ENCODE peak calls at places on chromosomes 2 and 18, in nine cellular contexts. One of them, this sample, is unnamed.

GRCh38 chr2:31297751-31298150 is 63.8 kb downstream of the EHD3 start:
- DNase-seq in brain microvascular endothelial cell: peak
- DNase-seq in cardiac muscle cell: no peak
- DNase-seq in dorsolateral prefrontal cortex: no peak
- DNase-seq in MM.1S: no peak
- DNase-seq in neural progenitor cell: no peak
- DNase-seq in H1: no peak
- DNase-seq in K562: no peak
- DNase-seq in left lung: no peak
- DNase-seq in this sample: no peak

GRCh38 chr2:21229302-21229701 is 105.5 kb downstream of the TDRD15 start:
- DNase-seq in brain microvascular endothelial cell: no peak
- DNase-seq in cardiac muscle cell: no peak
- DNase-seq in dorsolateral prefrontal cortex: no peak
- DNase-seq in MM.1S: no peak
- DNase-seq in neural progenitor cell: no peak
- DNase-seq in H1: no peak
- DNase-seq in K562: no peak
- DNase-seq in left lung: no peak
- DNase-seq in this sample: no peak

GRCh38 chr18:65017372-65017760 is 733.4 kb upstream of the CDH7 start:
- DNase-seq in brain microvascular endothelial cell: no peak
- DNase-seq in cardiac muscle cell: no peak
- DNase-seq in dorsolateral prefrontal cortex: no peak
- DNase-seq in MM.1S: no peak
- DNase-seq in neural progenitor cell: no peak
- DNase-seq in H1: no peak
- DNase-seq in K562: no peak
- DNase-seq in left lung: no peak
- DNase-seq in this sample: no peak

GRCh38 chr18:11981633-11982366 is 493 bp downstream of the IMPA2 start:
- DNase-seq in brain microvascular endothelial cell: no peak
- DNase-seq in cardiac muscle cell: peak
- DNase-seq in dorsolateral prefrontal cortex: no peak
- DNase-seq in MM.1S: peak
- DNase-seq in neural progenitor cell: peak
- DNase-seq in H1: peak
- DNase-seq in K562: no peak
- DNase-seq in left lung: peak
- DNase-seq in this sample: peak

GRCh38 chr2:28322887-28323483 is 69.7 kb upstream of the FOSL2 start:
- DNase-seq in brain microvascular endothelial cell: peak
- DNase-seq in cardiac muscle cell: no peak
- DNase-seq in dorsolateral prefrontal cortex: no peak
- DNase-seq in MM.1S: no peak
- DNase-seq in neural progenitor cell: no peak
- DNase-seq in H1: no peak
- DNase-seq in K562: no peak
- DNase-seq in left lung: no peak
- DNase-seq in this sample: no peak

GRCh38 chr2:212712991-212713390 is 174.4 kb upstream of the ERBB4 start:
- DNase-seq in brain microvascular endothelial cell: no peak
- DNase-seq in cardiac muscle cell: no peak
- DNase-seq in dorsolateral prefrontal cortex: no peak
- DNase-seq in MM.1S: no peak
- DNase-seq in neural progenitor cell: no peak
- DNase-seq in H1: no peak
- DNase-seq in K562: no peak
- DNase-seq in left lung: no peak
- DNase-seq in this sample: no peak

GRCh38 chr18:66708631-66709030 is 104.7 kb upstream of the CDH19 start:
- DNase-seq in brain microvascular endothelial cell: no peak
- DNase-seq in cardiac muscle cell: no peak
- DNase-seq in dorsolateral prefrontal cortex: no peak
- DNase-seq in MM.1S: no peak
- DNase-seq in neural progenitor cell: no peak
- DNase-seq in H1: no peak
- DNase-seq in K562: no peak
- DNase-seq in left lung: no peak
- DNase-seq in this sample: no peak

GRCh38 chr2:100935372-100935752 is 66.7 kb upstream of the RPL31 start:
- DNase-seq in brain microvascular endothelial cell: peak
- DNase-seq in cardiac muscle cell: peak
- DNase-seq in dorsolateral prefrontal cortex: no peak
- DNase-seq in MM.1S: no peak
- DNase-seq in neural progenitor cell: no peak
- DNase-seq in H1: no peak
- DNase-seq in K562: no peak
- DNase-seq in left lung: no peak
- DNase-seq in this sample: no peak

GRCh38 chr2:2586068-2586776 is 255.1 kb upstream of the MYT1L start:
- DNase-seq in brain microvascular endothelial cell: no peak
- DNase-seq in cardiac muscle cell: no peak
- DNase-seq in dorsolateral prefrontal cortex: no peak
- DNase-seq in MM.1S: no peak
- DNase-seq in neural progenitor cell: no peak
- DNase-seq in H1: peak
- DNase-seq in K562: no peak
- DNase-seq in left lung: no peak
- DNase-seq in this sample: no peak

GRCh38 chr2:126616606-126617069 is 39.3 kb upstream of the GYPC start:
- DNase-seq in brain microvascular endothelial cell: no peak
- DNase-seq in cardiac muscle cell: no peak
- DNase-seq in dorsolateral prefrontal cortex: no peak
- DNase-seq in MM.1S: no peak
- DNase-seq in neural progenitor cell: no peak
- DNase-seq in H1: no peak
- DNase-seq in K562: no peak
- DNase-seq in left lung: no peak
- DNase-seq in this sample: peak

GRCh38 chr2:198698230-198698629 is 759.5 kb downstream of the SATB2 start:
- DNase-seq in brain microvascular endothelial cell: no peak
- DNase-seq in cardiac muscle cell: no peak
- DNase-seq in dorsolateral prefrontal cortex: no peak
- DNase-seq in MM.1S: no peak
- DNase-seq in neural progenitor cell: no peak
- DNase-seq in H1: no peak
- DNase-seq in K562: no peak
- DNase-seq in left lung: no peak
- DNase-seq in this sample: no peak

GRCh38 chr2:227191367-227191766 is 26.9 kb downstream of the COL4A3 start:
- DNase-seq in brain microvascular endothelial cell: peak
- DNase-seq in cardiac muscle cell: peak
- DNase-seq in dorsolateral prefrontal cortex: no peak
- DNase-seq in MM.1S: no peak
- DNase-seq in neural progenitor cell: peak
- DNase-seq in H1: no peak
- DNase-seq in K562: peak
- DNase-seq in left lung: no peak
- DNase-seq in this sample: no peak

GRCh38 chr2:189267925-189268579 is 88.5 kb upstream of the COL5A2 start:
- DNase-seq in brain microvascular endothelial cell: no peak
- DNase-seq in cardiac muscle cell: no peak
- DNase-seq in dorsolateral prefrontal cortex: no peak
- DNase-seq in MM.1S: no peak
- DNase-seq in neural progenitor cell: no peak
- DNase-seq in H1: no peak
- DNase-seq in K562: no peak
- DNase-seq in left lung: no peak
- DNase-seq in this sample: no peak

GRCh38 chr2:173353556-173353955 is 1.1 kb upstream of the CDCA7 start:
- DNase-seq in brain microvascular endothelial cell: no peak
- DNase-seq in cardiac muscle cell: no peak
- DNase-seq in dorsolateral prefrontal cortex: no peak
- DNase-seq in MM.1S: no peak
- DNase-seq in neural progenitor cell: peak
- DNase-seq in H1: no peak
- DNase-seq in K562: no peak
- DNase-seq in left lung: no peak
- DNase-seq in this sample: no peak

GRCh38 chr2:120546077-120546864 is 189.4 kb upstream of the GLI2 start:
- DNase-seq in brain microvascular endothelial cell: peak
- DNase-seq in cardiac muscle cell: no peak
- DNase-seq in dorsolateral prefrontal cortex: no peak
- DNase-seq in MM.1S: no peak
- DNase-seq in neural progenitor cell: peak
- DNase-seq in H1: no peak
- DNase-seq in K562: peak
- DNase-seq in left lung: no peak
- DNase-seq in this sample: no peak

GRCh38 chr2:218295029-218295428 is 2.7 kb upstream of the TMBIM1 start:
- DNase-seq in brain microvascular endothelial cell: no peak
- DNase-seq in cardiac muscle cell: no peak
- DNase-seq in dorsolateral prefrontal cortex: no peak
- DNase-seq in MM.1S: peak
- DNase-seq in neural progenitor cell: no peak
- DNase-seq in H1: no peak
- DNase-seq in K562: no peak
- DNase-seq in left lung: no peak
- DNase-seq in this sample: no peak

GRCh38 chr2:99550368-99550767 is 60.6 kb upstream of the REV1 start:
- DNase-seq in brain microvascular endothelial cell: no peak
- DNase-seq in cardiac muscle cell: no peak
- DNase-seq in dorsolateral prefrontal cortex: no peak
- DNase-seq in MM.1S: no peak
- DNase-seq in neural progenitor cell: no peak
- DNase-seq in H1: no peak
- DNase-seq in K562: no peak
- DNase-seq in left lung: no peak
- DNase-seq in this sample: no peak
- TF ChIP-seq CTCF in brain microvascular endothelial cell: no peak
- TF ChIP-seq CTCF in cardiac muscle cell: no peak
- TF ChIP-seq CTCF in dorsolateral prefrontal cortex: no peak
- TF ChIP-seq CTCF in MM.1S: no peak
- TF ChIP-seq CTCF in neural progenitor cell: no peak
- TF ChIP-seq CTCF in H1: no peak
- TF ChIP-seq CTCF in K562: no peak
- TF ChIP-seq CTCF in left lung: no peak
- TF ChIP-seq CTCF in this sample: no peak

DNA sequence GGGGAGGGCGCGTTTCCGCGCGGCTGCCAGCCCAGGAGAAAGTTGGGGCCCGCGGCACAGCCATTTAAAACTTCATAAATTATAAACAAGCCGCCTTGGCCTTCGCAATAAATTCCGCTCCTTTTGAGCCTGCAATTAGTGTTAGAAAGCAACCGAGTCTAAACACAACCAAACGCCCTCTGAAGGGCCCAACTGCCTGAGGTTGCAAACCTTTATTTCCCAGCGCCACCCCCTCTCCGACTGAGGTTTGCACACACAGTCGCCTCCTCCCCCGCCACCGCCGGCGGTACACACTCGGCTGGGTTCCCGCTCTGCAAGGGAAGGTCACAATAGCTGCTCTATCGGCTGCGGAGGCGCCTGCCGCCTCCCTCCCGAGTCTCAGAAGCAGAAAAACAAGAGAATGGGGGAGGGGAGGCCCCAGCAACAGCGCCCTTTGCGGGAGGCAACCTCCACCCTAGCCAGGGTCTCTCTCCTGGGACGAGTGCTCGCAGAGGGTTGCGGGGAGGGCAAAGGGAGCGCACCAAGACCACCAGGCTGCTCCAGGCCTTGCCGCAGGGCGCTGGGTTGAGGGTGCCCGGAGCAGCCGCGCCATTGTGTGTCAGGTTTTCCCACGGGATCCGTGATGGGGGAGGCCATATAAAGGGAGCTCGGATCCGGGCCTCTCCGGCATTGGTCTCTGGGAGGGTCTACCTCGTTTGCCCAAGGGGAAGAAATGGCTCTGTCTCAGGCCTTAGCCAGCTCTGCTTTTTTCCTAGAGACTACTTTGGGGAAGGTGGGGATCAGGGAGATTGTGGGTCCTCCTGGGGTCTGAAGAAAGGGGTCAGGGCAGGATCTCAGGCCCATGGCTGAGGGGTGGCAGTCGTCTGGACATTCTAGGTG is 13.4 kb upstream of the HOXD1 start:
- DNase-seq in brain microvascular endothelial cell: no peak
- DNase-seq in cardiac muscle cell: no peak
- DNase-seq in dorsolateral prefrontal cortex: peak
- DNase-seq in MM.1S: no peak
- DNase-seq in neural progenitor cell: peak
- DNase-seq in H1: peak
- DNase-seq in K562: peak
- DNase-seq in left lung: no peak
- DNase-seq in this sample: peak
- H3K4me3 ChIP-seq in brain microvascular endothelial cell: no peak
- H3K4me3 ChIP-seq in cardiac muscle cell: peak
- H3K4me3 ChIP-seq in dorsolateral prefrontal cortex: peak
- H3K4me3 ChIP-seq in MM.1S: no peak
- H3K4me3 ChIP-seq in neural progenitor cell: peak
- H3K4me3 ChIP-seq in H1: no peak
- H3K4me3 ChIP-seq in K562: no peak
- H3K4me3 ChIP-seq in left lung: no peak
- H3K4me3 ChIP-seq in this sample: no peak

DNA sequence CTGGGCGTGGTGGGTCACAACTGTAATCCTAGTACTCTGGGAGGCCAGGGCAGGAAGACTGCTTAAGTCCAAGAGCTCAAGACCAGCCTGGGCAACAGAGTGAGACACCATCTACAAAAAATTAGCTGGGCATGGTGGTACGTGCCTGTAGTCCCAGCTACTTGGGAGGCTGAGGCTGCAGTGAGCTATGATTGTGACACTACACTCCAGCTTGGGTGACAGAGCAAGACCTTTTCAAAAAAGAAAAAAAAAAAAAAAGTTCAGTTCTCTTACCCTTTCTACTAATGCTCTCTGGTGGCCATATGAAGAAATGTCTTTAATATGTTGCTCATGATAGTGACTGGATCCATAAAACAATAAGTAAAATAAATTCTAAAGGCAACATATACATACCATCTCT is 14.9 kb downstream of the TYW5 start:
- DNase-seq in brain microvascular endothelial cell: no peak
- DNase-seq in cardiac muscle cell: no peak
- DNase-seq in dorsolateral prefrontal cortex: no peak
- DNase-seq in MM.1S: peak
- DNase-seq in neural progenitor cell: peak
- DNase-seq in H1: no peak
- DNase-seq in K562: no peak
- DNase-seq in left lung: no peak
- DNase-seq in this sample: peak
- TF ChIP-seq CTCF in brain microvascular endothelial cell: peak
- TF ChIP-seq CTCF in cardiac muscle cell: peak
- TF ChIP-seq CTCF in dorsolateral prefrontal cortex: peak
- TF ChIP-seq CTCF in MM.1S: peak
- TF ChIP-seq CTCF in neural progenitor cell: peak
- TF ChIP-seq CTCF in H1: peak
- TF ChIP-seq CTCF in K562: no peak
- TF ChIP-seq CTCF in left lung: no peak
- TF ChIP-seq CTCF in this sample: peak

GRCh38 chr2:73897240-73897583 is 4.4 kb downstream of the ACTG2 start:
- DNase-seq in brain microvascular endothelial cell: no peak
- DNase-seq in cardiac muscle cell: no peak
- DNase-seq in dorsolateral prefrontal cortex: no peak
- DNase-seq in MM.1S: no peak
- DNase-seq in neural progenitor cell: peak
- DNase-seq in H1: no peak
- DNase-seq in K562: no peak
- DNase-seq in left lung: no peak
- DNase-seq in this sample: no peak
- H3K4me3 ChIP-seq in brain microvascular endothelial cell: no peak
- H3K4me3 ChIP-seq in cardiac muscle cell: no peak
- H3K4me3 ChIP-seq in dorsolateral prefrontal cortex: no peak
- H3K4me3 ChIP-seq in MM.1S: no peak
- H3K4me3 ChIP-seq in neural progenitor cell: no peak
- H3K4me3 ChIP-seq in H1: no peak
- H3K4me3 ChIP-seq in K562: no peak
- H3K4me3 ChIP-seq in left lung: no peak
- H3K4me3 ChIP-seq in this sample: no peak

This sample was measured in GM12865.